ENCODE peak calls at places on chromosomes 4 and X, in six cellular contexts. Z, I, H, C, Y and R are unnamed samples.

GRCh38 chrX:143455045-143455444 is 62.2 kb downstream of the SPANXN3 start:
- DNase-seq in Z (no peak), Y (no peak), I (no peak), H (no peak), C (no peak), R (no peak)

GRCh38 chr4:177706916-177707315 is 264.7 kb upstream of the AGA start:
- DNase-seq in H (no peak), C (no peak), Z (no peak), Y (no peak), I (no peak), R (no peak)

GRCh38 chrX:101931104-101931493 is 728 bp downstream of the ZMAT1 start:
- DNase-seq in H (no peak), C (no peak), I (no peak), Z (peak; percentile 35), Y (no peak), R (no peak)

GRCh38 chr4:99462875-99463464 is 27.8 kb upstream of the ADH7 start:
- DNase-seq in I (peak; percentile 54), C (peak; percentile 77), H (no peak), Y (peak; percentile 58), Z (peak; percentile 43), R (peak; percentile 31)

GRCh38 chr4:15361529-15361928 is 66.3 kb upstream of the C1QTNF7 start:
- DNase-seq in Y (no peak), C (no peak), I (no peak), Z (no peak), H (no peak), R (no peak)

GRCh38 chr4:38368612-38369011 is 295.4 kb upstream of the KLF3 start:
- DNase-seq in C (no peak), Z (peak; percentile 6), I (no peak), H (no peak), Y (peak; percentile 2), R (no peak)

GRCh38 chr4:74631988-74632387 is 162.3 kb downstream of the BTC start:
- DNase-seq in H (no peak), Y (no peak), I (no peak), Z (no peak), C (no peak), R (no peak)

GRCh38 chr4:83356899-83357661 is 22.4 kb upstream of the HPSE start:
- DNase-seq in Y (peak; percentile 79), C (peak; percentile 63), Z (peak; percentile 79), H (no peak), I (no peak), R (peak; percentile 35)

GRCh38 chr4:159267940-159268327 is 165.1 kb downstream of the RAPGEF2 start:
- DNase-seq in C (no peak), I (no peak), Y (no peak), Z (no peak), H (no peak), R (no peak)

GRCh38 chr4:174362340-174362739 is 78.6 kb downstream of the CEP44 start:
- DNase-seq in I (no peak), Z (no peak), H (no peak), C (no peak), Y (no peak), R (no peak)

GRCh38 chr4:121989715-121990114 is 37.9 kb upstream of the TRPC3 start:
- DNase-seq in H (no peak), I (no peak), C (peak; percentile 24), Z (no peak), Y (no peak), R (no peak)

GRCh38 chr4:185775792-185776555 is 36.0 kb downstream of the SORBS2 start:
- DNase-seq in I (no peak), C (no peak), Y (peak; percentile 39), H (no peak), Z (no peak), R (no peak)

GRCh38 chr4:74006009-74006476 is 7.6 kb upstream of the CXCL5 start:
- DNase-seq in C (no peak), H (no peak), I (peak; percentile 15), Y (no peak), Z (no peak), R (no peak)

GRCh38 chrX:132837971-132838370 is 120.5 kb downstream of the HS6ST2 start:
- DNase-seq in C (peak; percentile 4), I (no peak), H (no peak), Y (no peak), Z (no peak), R (no peak)